ENCODE peak calls at places on chromosomes 6 and 20, in eight cellular contexts. One of them, this sample, is unnamed.

GRCh38 chr20:59598625-59599310 is 5.6 kb upstream of the PHACTR3 start:
- DNase-seq in lower lobe of right lung: no peak
- DNase-seq in upper lobe of right lung: no peak
- DNase-seq in cardiac muscle cell: peak
- DNase-seq in glutamatergic neuron: peak
- DNase-seq in osteoblast: peak
- DNase-seq in HFFc6: no peak
- DNase-seq in astrocyte of the cerebellum: no peak
- DNase-seq in this sample: no peak

GRCh38 chr20:51195990-51196389 is 173.1 kb upstream of the KCNG1 start:
- DNase-seq in glutamatergic neuron: no peak
- DNase-seq in cardiac muscle cell: no peak
- DNase-seq in HFFc6: no peak
- DNase-seq in lower lobe of right lung: no peak
- DNase-seq in osteoblast: no peak
- DNase-seq in upper lobe of right lung: no peak
- DNase-seq in astrocyte of the cerebellum: no peak
- DNase-seq in this sample: no peak

GRCh38 chr20:50514750-50515149 is 4.6 kb downstream of the PTPN1 start:
- DNase-seq in glutamatergic neuron: no peak
- DNase-seq in osteoblast: no peak
- DNase-seq in astrocyte of the cerebellum: no peak
- DNase-seq in upper lobe of right lung: no peak
- DNase-seq in cardiac muscle cell: no peak
- DNase-seq in lower lobe of right lung: no peak
- DNase-seq in HFFc6: no peak
- DNase-seq in this sample: no peak

GRCh38 chr6:109961666-109962065 is 16.4 kb upstream of the GPR6 start:
- DNase-seq in glutamatergic neuron: no peak
- DNase-seq in upper lobe of right lung: no peak
- DNase-seq in cardiac muscle cell: no peak
- DNase-seq in lower lobe of right lung: no peak
- DNase-seq in astrocyte of the cerebellum: no peak
- DNase-seq in HFFc6: no peak
- DNase-seq in osteoblast: no peak
- DNase-seq in this sample: no peak

GRCh38 chr6:167691566-167692312 is 135.0 kb upstream of the AFDN start:
- DNase-seq in astrocyte of the cerebellum: no peak
- DNase-seq in HFFc6: no peak
- DNase-seq in upper lobe of right lung: no peak
- DNase-seq in osteoblast: no peak
- DNase-seq in lower lobe of right lung: no peak
- DNase-seq in glutamatergic neuron: no peak
- DNase-seq in cardiac muscle cell: no peak
- DNase-seq in this sample: no peak

GRCh38 chr20:24956001-24956761 is 7.1 kb downstream of the CST7 start:
- DNase-seq in upper lobe of right lung: no peak
- DNase-seq in osteoblast: no peak
- DNase-seq in glutamatergic neuron: no peak
- DNase-seq in HFFc6: no peak
- DNase-seq in lower lobe of right lung: peak
- DNase-seq in cardiac muscle cell: no peak
- DNase-seq in astrocyte of the cerebellum: no peak
- DNase-seq in this sample: no peak

GRCh38 chr6:89071036-89071435 is 9.5 kb upstream of the PNRC1 start:
- DNase-seq in astrocyte of the cerebellum: no peak
- DNase-seq in upper lobe of right lung: no peak
- DNase-seq in HFFc6: no peak
- DNase-seq in osteoblast: peak
- DNase-seq in glutamatergic neuron: no peak
- DNase-seq in cardiac muscle cell: no peak
- DNase-seq in lower lobe of right lung: no peak
- DNase-seq in this sample: no peak

GRCh38 chr6:123716506-123716905 is 79.8 kb upstream of the TRDN start:
- DNase-seq in osteoblast: peak
- DNase-seq in glutamatergic neuron: no peak
- DNase-seq in astrocyte of the cerebellum: no peak
- DNase-seq in HFFc6: no peak
- DNase-seq in upper lobe of right lung: no peak
- DNase-seq in cardiac muscle cell: no peak
- DNase-seq in lower lobe of right lung: no peak
- DNase-seq in this sample: no peak

GRCh38 chr6:4309540-4309939 is 174.2 kb upstream of the ECI2 start:
- DNase-seq in osteoblast: no peak
- DNase-seq in lower lobe of right lung: no peak
- DNase-seq in astrocyte of the cerebellum: no peak
- DNase-seq in upper lobe of right lung: no peak
- DNase-seq in HFFc6: no peak
- DNase-seq in cardiac muscle cell: no peak
- DNase-seq in glutamatergic neuron: no peak
- DNase-seq in this sample: no peak

GRCh38 chr6:4311976-4312860 is 176.8 kb upstream of the ECI2 start:
- DNase-seq in lower lobe of right lung: no peak
- DNase-seq in upper lobe of right lung: no peak
- DNase-seq in HFFc6: no peak
- DNase-seq in glutamatergic neuron: no peak
- DNase-seq in cardiac muscle cell: no peak
- DNase-seq in osteoblast: no peak
- DNase-seq in astrocyte of the cerebellum: no peak
- DNase-seq in this sample: no peak

GRCh38 chr6:4316867-4317400 is 181.6 kb upstream of the ECI2 start:
- DNase-seq in cardiac muscle cell: no peak
- DNase-seq in HFFc6: peak
- DNase-seq in osteoblast: no peak
- DNase-seq in upper lobe of right lung: peak
- DNase-seq in astrocyte of the cerebellum: peak
- DNase-seq in glutamatergic neuron: no peak
- DNase-seq in lower lobe of right lung: peak
- DNase-seq in this sample: peak

GRCh38 chr6:4314201-4314707 is 178.9 kb upstream of the ECI2 start:
- DNase-seq in HFFc6: no peak
- DNase-seq in lower lobe of right lung: no peak
- DNase-seq in upper lobe of right lung: no peak
- DNase-seq in astrocyte of the cerebellum: no peak
- DNase-seq in glutamatergic neuron: no peak
- DNase-seq in cardiac muscle cell: no peak
- DNase-seq in osteoblast: no peak
- DNase-seq in this sample: no peak

DNA sequence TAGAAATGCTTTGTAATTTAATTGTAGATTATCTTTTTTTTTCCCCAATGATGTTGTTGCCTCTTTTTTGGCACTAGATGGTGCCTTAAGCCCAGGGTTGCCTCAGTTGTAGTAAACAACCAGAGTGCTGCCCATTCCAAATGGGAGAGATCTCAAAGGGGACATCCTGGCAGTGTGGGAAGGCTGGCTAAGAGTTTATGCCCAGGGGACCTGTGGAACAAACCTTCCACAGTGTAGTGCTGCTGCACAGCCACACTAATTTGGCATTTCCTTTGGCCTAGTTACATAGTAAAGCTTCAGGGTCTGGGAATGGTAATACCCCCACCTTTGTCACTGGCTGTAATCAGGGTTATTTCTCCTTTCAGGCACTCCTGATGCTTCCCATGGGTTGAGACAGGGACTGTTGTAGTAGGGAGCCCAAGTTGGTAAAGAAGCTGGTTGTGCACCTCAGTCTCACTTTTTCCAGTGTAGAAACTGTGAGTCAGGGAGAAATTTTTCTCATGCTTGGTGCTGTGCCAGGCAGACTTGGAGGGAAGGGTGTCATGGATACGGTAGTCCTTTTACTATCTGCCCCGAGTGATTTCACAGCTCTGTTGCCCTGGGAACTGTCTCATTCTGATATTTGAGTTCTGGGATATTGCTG is 177.8 kb upstream of the ECI2 start:
- DNase-seq in astrocyte of the cerebellum: peak
- DNase-seq in HFFc6: peak
- DNase-seq in cardiac muscle cell: peak
- DNase-seq in lower lobe of right lung: no peak
- DNase-seq in upper lobe of right lung: no peak
- DNase-seq in glutamatergic neuron: no peak
- DNase-seq in osteoblast: peak
- DNase-seq in this sample: peak
- TF ChIP-seq CTCF in astrocyte of the cerebellum: peak
- TF ChIP-seq CTCF in HFFc6: peak
- TF ChIP-seq CTCF in cardiac muscle cell: peak
- TF ChIP-seq CTCF in lower lobe of right lung: peak
- TF ChIP-seq CTCF in upper lobe of right lung: peak
- TF ChIP-seq CTCF in glutamatergic neuron: no peak
- TF ChIP-seq CTCF in osteoblast: peak
- TF ChIP-seq CTCF in this sample: peak

DNA sequence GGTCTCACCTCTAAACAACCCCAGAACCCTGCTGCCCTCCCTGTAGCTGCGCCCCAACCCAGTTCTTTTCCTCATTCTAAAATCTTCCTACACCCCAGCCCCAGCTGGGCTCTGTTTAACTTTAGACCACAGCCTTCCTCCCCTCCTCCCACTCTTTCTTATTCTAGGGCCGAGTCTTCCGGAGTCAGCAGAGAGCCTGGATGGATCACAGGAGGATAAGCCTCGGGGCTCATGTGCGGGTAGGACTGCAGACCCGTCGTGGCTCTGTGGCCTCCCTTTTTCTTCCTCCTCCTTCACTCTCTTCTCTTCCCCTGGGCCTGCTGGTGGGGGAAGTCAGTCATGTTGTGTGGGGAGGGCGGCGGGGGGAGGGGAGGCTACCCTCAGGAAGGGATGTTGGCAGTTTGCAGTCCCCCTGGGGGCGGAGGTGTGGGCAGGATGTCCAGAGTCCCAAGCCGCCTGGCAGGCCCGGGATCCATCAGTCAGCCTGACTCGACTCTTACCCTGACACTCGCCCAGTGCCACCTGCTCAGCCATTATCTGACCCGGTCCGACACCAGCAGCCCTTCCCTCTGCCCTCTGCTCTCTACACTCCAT is 8.1 kb downstream of the CAPN11 start:
- DNase-seq in upper lobe of right lung: no peak
- DNase-seq in astrocyte of the cerebellum: no peak
- DNase-seq in cardiac muscle cell: no peak
- DNase-seq in glutamatergic neuron: no peak
- DNase-seq in lower lobe of right lung: no peak
- DNase-seq in HFFc6: no peak
- DNase-seq in osteoblast: peak
- DNase-seq in this sample: no peak
- TF ChIP-seq CTCF in upper lobe of right lung: no peak
- TF ChIP-seq CTCF in astrocyte of the cerebellum: no peak
- TF ChIP-seq CTCF in cardiac muscle cell: no peak
- TF ChIP-seq CTCF in glutamatergic neuron: no peak
- TF ChIP-seq CTCF in lower lobe of right lung: no peak
- TF ChIP-seq CTCF in HFFc6: no peak
- TF ChIP-seq CTCF in osteoblast: no peak
- TF ChIP-seq CTCF in this sample: no peak

GRCh38 chr6:87291879-87292278 is 30.5 kb upstream of the SMIM8 start:
- DNase-seq in astrocyte of the cerebellum: peak
- DNase-seq in HFFc6: no peak
- DNase-seq in glutamatergic neuron: no peak
- DNase-seq in lower lobe of right lung: no peak
- DNase-seq in osteoblast: no peak
- DNase-seq in upper lobe of right lung: no peak
- DNase-seq in cardiac muscle cell: no peak
- DNase-seq in this sample: no peak

GRCh38 chr6:87287251-87287650 is 35.1 kb upstream of the SMIM8 start:
- DNase-seq in osteoblast: no peak
- DNase-seq in lower lobe of right lung: no peak
- DNase-seq in upper lobe of right lung: no peak
- DNase-seq in astrocyte of the cerebellum: no peak
- DNase-seq in cardiac muscle cell: no peak
- DNase-seq in glutamatergic neuron: no peak
- DNase-seq in HFFc6: no peak
- DNase-seq in this sample: peak

GRCh38 chr6:87293526-87293925 is 28.9 kb upstream of the SMIM8 start:
- DNase-seq in cardiac muscle cell: no peak
- DNase-seq in upper lobe of right lung: no peak
- DNase-seq in HFFc6: no peak
- DNase-seq in astrocyte of the cerebellum: no peak
- DNase-seq in glutamatergic neuron: no peak
- DNase-seq in lower lobe of right lung: no peak
- DNase-seq in osteoblast: no peak
- DNase-seq in this sample: no peak

DNA sequence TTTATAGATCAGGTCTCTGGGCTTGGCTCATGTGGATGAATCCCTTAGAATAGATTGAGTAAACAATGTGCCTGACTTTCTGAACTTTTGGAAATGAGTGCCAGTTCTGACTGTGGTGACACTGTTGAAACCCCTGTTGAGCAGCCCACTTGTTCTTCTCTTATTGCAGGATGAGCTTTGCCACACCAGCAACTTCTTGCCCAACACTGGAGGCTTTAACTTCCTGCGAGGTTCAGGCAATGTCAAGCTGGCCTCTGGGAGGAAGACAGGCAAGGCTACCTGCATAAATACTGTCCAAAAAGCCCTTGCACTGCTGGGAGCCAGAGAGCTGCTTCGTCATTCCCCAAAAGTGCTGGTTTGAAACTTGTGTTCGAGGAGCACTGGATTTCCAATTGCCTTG is 32.8 kb upstream of the SMIM8 start:
- DNase-seq in glutamatergic neuron: no peak
- DNase-seq in osteoblast: no peak
- DNase-seq in HFFc6: no peak
- DNase-seq in cardiac muscle cell: no peak
- DNase-seq in lower lobe of right lung: no peak
- DNase-seq in upper lobe of right lung: no peak
- DNase-seq in astrocyte of the cerebellum: no peak
- DNase-seq in this sample: no peak
- TF ChIP-seq CTCF in glutamatergic neuron: no peak
- TF ChIP-seq CTCF in osteoblast: no peak
- TF ChIP-seq CTCF in HFFc6: no peak
- TF ChIP-seq CTCF in cardiac muscle cell: no peak
- TF ChIP-seq CTCF in lower lobe of right lung: no peak
- TF ChIP-seq CTCF in upper lobe of right lung: no peak
- TF ChIP-seq CTCF in astrocyte of the cerebellum: no peak
- TF ChIP-seq CTCF in this sample: no peak

GRCh38 chr6:101392561-101393230 is 812 bp upstream of the GRIK2 start:
- DNase-seq in upper lobe of right lung: no peak
- DNase-seq in HFFc6: no peak
- DNase-seq in osteoblast: no peak
- DNase-seq in glutamatergic neuron: peak
- DNase-seq in astrocyte of the cerebellum: no peak
- DNase-seq in lower lobe of right lung: no peak
- DNase-seq in cardiac muscle cell: no peak
- DNase-seq in this sample: no peak

GRCh38 chr6:101391772-101392560 is 1.5 kb upstream of the GRIK2 start:
- DNase-seq in osteoblast: no peak
- DNase-seq in cardiac muscle cell: no peak
- DNase-seq in glutamatergic neuron: peak
- DNase-seq in HFFc6: peak
- DNase-seq in upper lobe of right lung: no peak
- DNase-seq in lower lobe of right lung: no peak
- DNase-seq in astrocyte of the cerebellum: no peak
- DNase-seq in this sample: no peak

GRCh38 chr6:101396552-101397173 is 3.2 kb downstream of the GRIK2 start:
- DNase-seq in lower lobe of right lung: no peak
- DNase-seq in HFFc6: peak
- DNase-seq in osteoblast: no peak
- DNase-seq in astrocyte of the cerebellum: peak
- DNase-seq in upper lobe of right lung: no peak
- DNase-seq in cardiac muscle cell: peak
- DNase-seq in glutamatergic neuron: no peak
- DNase-seq in this sample: peak

GRCh38 chr6:101395345-101395744 is 1.8 kb downstream of the GRIK2 start:
- DNase-seq in osteoblast: no peak
- DNase-seq in upper lobe of right lung: no peak
- DNase-seq in HFFc6: peak
- DNase-seq in astrocyte of the cerebellum: no peak
- DNase-seq in glutamatergic neuron: no peak
- DNase-seq in lower lobe of right lung: no peak
- DNase-seq in cardiac muscle cell: no peak
- DNase-seq in this sample: peak

DNA sequence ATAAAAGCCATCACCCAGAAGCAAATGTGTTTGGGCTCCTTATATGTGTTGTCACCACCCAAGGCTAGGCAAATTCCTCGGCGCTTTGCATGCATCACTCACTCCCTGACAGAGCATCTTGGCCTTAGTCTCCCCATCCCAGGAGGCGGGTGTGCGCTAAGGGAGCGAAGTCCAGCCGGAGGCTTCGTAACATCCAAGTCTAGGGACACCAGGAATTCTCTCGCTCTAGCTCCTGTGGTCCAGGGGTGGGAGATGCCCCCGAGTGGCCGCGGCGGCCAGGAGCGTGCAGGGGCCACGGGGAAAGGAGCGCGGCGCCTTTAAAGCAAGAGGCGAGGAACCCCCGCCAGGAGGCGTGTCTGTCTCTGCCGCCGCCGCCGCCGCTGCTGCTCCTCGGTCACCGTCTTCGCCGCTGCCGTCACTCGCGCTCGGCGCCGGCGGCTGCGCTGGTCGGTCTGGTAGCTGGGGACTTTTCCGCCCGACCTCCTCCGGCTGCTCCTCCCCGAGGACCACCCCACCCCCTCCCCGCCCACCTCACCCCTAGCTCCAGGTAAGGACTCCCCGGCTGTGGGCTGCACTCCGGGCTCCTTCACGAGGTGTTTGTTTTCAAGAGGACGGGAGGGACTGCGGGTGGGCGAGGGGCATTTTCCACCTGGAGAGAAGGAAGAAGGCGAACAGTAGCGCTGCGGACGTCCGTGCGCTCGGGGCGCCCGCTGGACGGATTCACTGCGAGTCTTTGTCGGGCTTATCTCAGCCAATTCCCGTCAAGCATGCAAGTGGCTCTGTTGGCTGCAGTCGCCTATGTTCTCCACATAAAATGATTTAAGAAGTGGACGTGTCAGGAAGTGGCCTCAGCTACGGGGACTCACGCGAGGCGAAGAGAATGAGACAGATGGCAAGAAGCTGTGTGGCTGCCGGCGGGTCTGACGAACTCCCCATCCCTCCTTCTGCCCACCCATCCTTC is at the start of gene GRIK2:
- DNase-seq in glutamatergic neuron: peak
- DNase-seq in astrocyte of the cerebellum: no peak
- DNase-seq in HFFc6: peak
- DNase-seq in cardiac muscle cell: peak
- DNase-seq in upper lobe of right lung: peak
- DNase-seq in osteoblast: peak
- DNase-seq in lower lobe of right lung: no peak
- DNase-seq in this sample: peak
- TF ChIP-seq CTCF in glutamatergic neuron: peak
- TF ChIP-seq CTCF in astrocyte of the cerebellum: peak
- TF ChIP-seq CTCF in HFFc6: peak
- TF ChIP-seq CTCF in cardiac muscle cell: peak
- TF ChIP-seq CTCF in upper lobe of right lung: no peak
- TF ChIP-seq CTCF in osteoblast: peak
- TF ChIP-seq CTCF in lower lobe of right lung: no peak
- TF ChIP-seq CTCF in this sample: peak